ENCODE peak calls at places on chromosomes 6 and 20, in six cellular contexts. Y is H4, K is aorta, J is HAP-1, D is GM03348, U is NCI-H69. R is an unnamed sample.

GRCh38 chr6:6221829-6222535 is 98.5 kb downstream of the F13A1 start:
- DNase-seq in K (no peak), D (no peak), U (peak; percentile 21), J (peak; percentile 49), Y (no peak), R (no peak)

GRCh38 chr20:57871237-57871632 is 161.4 kb upstream of the PMEPA1 start:
- DNase-seq in K (no peak), Y (no peak), D (no peak), U (peak; percentile 2), J (no peak), R (no peak)

GRCh38 chr6:167130712-167131684 is 8.1 kb downstream of the CCR6 start:
- DNase-seq in J (no peak), Y (peak; percentile 61), U (no peak), D (no peak), K (no peak), R (no peak)

GRCh38 chr20:37711987-37712961 is 18.4 kb downstream of the CTNNBL1 start:
- DNase-seq in K (no peak), U (peak; percentile 77), Y (no peak), J (no peak), D (no peak), R (no peak)

GRCh38 chr6:147105786-147106185 is 98.4 kb upstream of the STXBP5 start:
- DNase-seq in Y (no peak), J (no peak), K (no peak), D (no peak), U (no peak), R (no peak)

GRCh38 chr20:40882173-40882572 is 146.4 kb upstream of the TOP1 start:
- DNase-seq in Y (no peak), U (no peak), K (no peak), D (no peak), J (no peak), R (no peak)

GRCh38 chr6:73455865-73456629 is 4.0 kb upstream of the CGAS start:
- DNase-seq in J (no peak), Y (no peak), U (no peak), K (no peak), D (no peak), R (no peak)

GRCh38 chr6:53250761-53251672 is 97.7 kb downstream of the ELOVL5 start:
- DNase-seq in D (peak; percentile 13), Y (no peak), J (no peak), U (no peak), K (no peak), R (no peak)

GRCh38 chr20:13995086-13995665 is at the start of gene MACROD2:
- DNase-seq in J (no peak), D (peak; percentile 100), U (peak; percentile 100), K (peak; percentile 92), Y (peak; percentile 95), R (peak; percentile 94)

GRCh38 chr6:92887871-92888270 is 531.5 kb downstream of the EPHA7 start:
- DNase-seq in K (no peak), U (peak; percentile 57), D (no peak), Y (no peak), J (no peak), R (no peak)

GRCh38 chr6:122081921-122082320 is 317.5 kb upstream of the HSF2 start:
- DNase-seq in Y (peak; percentile 7), U (no peak), J (no peak), D (peak; percentile 5), K (no peak), R (peak; percentile 47)

GRCh38 chr6:143276436-143276835 is 174.1 kb downstream of the ADAT2 start:
- DNase-seq in J (no peak), Y (no peak), K (peak; percentile 51), D (no peak), U (no peak), R (no peak)

GRCh38 chr20:64164123-64164836 is at the start of gene MYT1:
- DNase-seq in D (no peak), U (peak; percentile 94), J (no peak), Y (no peak), K (no peak), R (no peak)

GRCh38 chr6:156949376-156949775 is 172.2 kb downstream of the ARID1B start:
- DNase-seq in K (no peak), Y (peak; percentile 28), U (no peak), D (peak; percentile 78), J (no peak), R (peak; percentile 31)

GRCh38 chr6:25963426-25964123 is 973 bp downstream of the TRIM38 start:
- DNase-seq in U (no peak), D (peak; percentile 38), J (no peak), K (no peak), Y (no peak), R (no peak)

GRCh38 chr6:131255911-131256310 is 120.6 kb downstream of the AKAP7 start:
- DNase-seq in K (no peak), J (no peak), Y (peak; percentile 68), U (peak; percentile 88), D (no peak), R (peak; percentile 4)

GRCh38 chr20:46400828-46401477 is 5.5 kb downstream of the ELMO2 start:
- DNase-seq in J (no peak), K (no peak), D (peak; percentile 30), Y (peak; percentile 45), U (no peak), R (no peak)

GRCh38 chr6:89574860-89575561 is 63.5 kb downstream of the LYRM2 start:
- DNase-seq in D (no peak), U (no peak), K (no peak), J (no peak), Y (no peak), R (no peak)

GRCh38 chr6:43739642-43740091 is 30.3 kb upstream of the VEGFA start:
- DNase-seq in J (no peak), K (no peak), U (peak; percentile 29), Y (no peak), D (no peak), R (no peak)

GRCh38 chr20:39152126-39152525 is 190.0 kb downstream of the DHX35 start:
- DNase-seq in Y (no peak), D (no peak), K (no peak), U (no peak), J (no peak), R (no peak)

GRCh38 chr6:119158057-119158848 is 79.8 kb upstream of the FAM184A start:
- DNase-seq in D (peak; percentile 78), J (no peak), U (no peak), K (peak; percentile 81), Y (no peak), R (no peak)

GRCh38 chr6:2522521-2522920 is 228.2 kb downstream of the MYLK4 start:
- DNase-seq in Y (no peak), D (no peak), J (no peak), U (no peak), K (no peak), R (no peak)

GRCh38 chr6:159838020-159838744 is 38.1 kb downstream of the PNLDC1 start:
- DNase-seq in Y (no peak), U (no peak), K (no peak), D (no peak), J (no peak), R (no peak)

GRCh38 chr20:63963348-63963741 is 6.4 kb downstream of the ZNF512B start:
- DNase-seq in Y (no peak), K (no peak), D (no peak), U (no peak), J (no peak), R (no peak)

GRCh38 chr6:166540631-166541331 is 45.7 kb downstream of the RAMACL start:
- DNase-seq in U (no peak), J (no peak), K (no peak), D (no peak), Y (peak; percentile 18), R (no peak)

GRCh38 chr20:42708261-42708660 is 481.4 kb downstream of the PTPRT start:
- DNase-seq in K (no peak), Y (no peak), D (no peak), J (no peak), U (no peak), R (no peak)

GRCh38 chr20:47318596-47319516 is 37.6 kb downstream of the ZMYND8 start:
- DNase-seq in U (no peak), Y (no peak), J (peak; percentile 87), D (peak; percentile 73), K (peak; percentile 75), R (peak; percentile 70)

GRCh38 chr6:122063090-122063489 is 336.4 kb upstream of the HSF2 start:
- DNase-seq in Y (peak; percentile 9), J (no peak), K (no peak), U (peak; percentile 91), D (no peak), R (no peak)

GRCh38 chr6:119523546-119523945 is 174.0 kb upstream of the MAN1A1 start:
- DNase-seq in U (peak; percentile 55), K (no peak), J (no peak), D (no peak), Y (no peak), R (no peak)

GRCh38 chr6:169864148-169865030 is 113.0 kb downstream of the ERMARD start:
- DNase-seq in U (peak; percentile 98), Y (no peak), D (no peak), J (no peak), K (no peak), R (peak; percentile 27)

GRCh38 chr6:139029470-139030210 is 1.1 kb downstream of the ABRACL start:
- DNase-seq in D (peak; percentile 80), U (peak; percentile 85), Y (peak; percentile 15), K (peak; percentile 83), J (peak; percentile 41), R (peak; percentile 7)

GRCh38 chr20:49724637-49725606 is 11.2 kb upstream of the B4GALT5 start:
- DNase-seq in D (peak; percentile 40), U (peak; percentile 52), K (peak; percentile 76), Y (peak; percentile 63), J (no peak), R (no peak)

GRCh38 chr20:52801628-52802006 is 170.5 kb upstream of the TSHZ2 start:
- DNase-seq in U (peak; percentile 0), Y (no peak), K (no peak), D (no peak), J (no peak), R (no peak)

GRCh38 chr20:36860811-36861624 is 14.9 kb upstream of the TLDC2 start:
- DNase-seq in J (no peak), D (no peak), Y (no peak), K (no peak), U (no peak), R (no peak)

GRCh38 chr20:51373713-51374481 is 168.6 kb downstream of the NFATC2 start:
- DNase-seq in Y (no peak), K (peak; percentile 44), U (no peak), J (no peak), D (no peak), R (no peak)

GRCh38 chr20:62161347-62161746 is 17.8 kb downstream of the SS18L1 start:
- DNase-seq in D (no peak), Y (no peak), K (no peak), U (no peak), J (no peak), R (no peak)

R was measured in T47D.